ENCODE peak calls at places on chromosomes 6 and 20, in six cellular contexts. One of them, this sample, is unnamed.

GRCh38 chr20:34473262-34473883 is 42.8 kb upstream of the DYNLRB1 start:
- DNase-seq in right cardiac atrium: peak
- DNase-seq in H1: peak
- DNase-seq in T follicular helper cell: no peak
- DNase-seq in NCI-H2081: peak
- DNase-seq in T-cell: peak
- DNase-seq in this sample: peak

GRCh38 chr20:57392512-57393271 is 1.5 kb downstream of the RBM38 start:
- DNase-seq in T-cell: peak
- DNase-seq in H1: no peak
- DNase-seq in T follicular helper cell: peak
- DNase-seq in NCI-H2081: peak
- DNase-seq in right cardiac atrium: peak
- DNase-seq in this sample: no peak

GRCh38 chr6:155980680-155981079 is 525.0 kb upstream of the NOX3 start:
- DNase-seq in NCI-H2081: no peak
- DNase-seq in right cardiac atrium: no peak
- DNase-seq in H1: no peak
- DNase-seq in T follicular helper cell: no peak
- DNase-seq in T-cell: no peak
- DNase-seq in this sample: no peak

GRCh38 chr6:29502597-29502996 is 14.8 kb upstream of the MAS1L start:
- DNase-seq in H1: no peak
- DNase-seq in T follicular helper cell: no peak
- DNase-seq in NCI-H2081: no peak
- DNase-seq in T-cell: no peak
- DNase-seq in right cardiac atrium: no peak
- DNase-seq in this sample: no peak

GRCh38 chr6:135012764-135013163 is 41.9 kb downstream of the HBS1L start:
- DNase-seq in T follicular helper cell: no peak
- DNase-seq in T-cell: no peak
- DNase-seq in right cardiac atrium: no peak
- DNase-seq in NCI-H2081: no peak
- DNase-seq in H1: no peak
- DNase-seq in this sample: peak

GRCh38 chr20:38126146-38126912 is 38.7 kb downstream of the TGM2 start:
- DNase-seq in right cardiac atrium: peak
- DNase-seq in NCI-H2081: no peak
- DNase-seq in T-cell: no peak
- DNase-seq in H1: no peak
- DNase-seq in T follicular helper cell: no peak
- DNase-seq in this sample: no peak

GRCh38 chr6:129191275-129191674 is 308.3 kb downstream of the LAMA2 start:
- DNase-seq in NCI-H2081: no peak
- DNase-seq in H1: no peak
- DNase-seq in right cardiac atrium: no peak
- DNase-seq in T follicular helper cell: no peak
- DNase-seq in T-cell: no peak
- DNase-seq in this sample: no peak

GRCh38 chr20:15032352-15032622 is 694.9 kb upstream of the FLRT3 start:
- DNase-seq in H1: no peak
- DNase-seq in T-cell: no peak
- DNase-seq in NCI-H2081: no peak
- DNase-seq in T follicular helper cell: no peak
- DNase-seq in right cardiac atrium: no peak
- DNase-seq in this sample: no peak

GRCh38 chr6:18024876-18025275 is 37.4 kb upstream of the KIF13A start:
- DNase-seq in right cardiac atrium: no peak
- DNase-seq in T-cell: no peak
- DNase-seq in NCI-H2081: no peak
- DNase-seq in H1: no peak
- DNase-seq in T follicular helper cell: no peak
- DNase-seq in this sample: no peak

GRCh38 chr20:44528309-44528708 is 6.4 kb upstream of the SERINC3 start:
- DNase-seq in T follicular helper cell: no peak
- DNase-seq in T-cell: no peak
- DNase-seq in H1: no peak
- DNase-seq in right cardiac atrium: no peak
- DNase-seq in NCI-H2081: no peak
- DNase-seq in this sample: no peak

GRCh38 chr6:107656883-107657282 is 167.0 kb downstream of the SOBP start:
- DNase-seq in H1: no peak
- DNase-seq in NCI-H2081: no peak
- DNase-seq in right cardiac atrium: no peak
- DNase-seq in T-cell: no peak
- DNase-seq in T follicular helper cell: no peak
- DNase-seq in this sample: no peak

GRCh38 chr6:169982461-169983386 is 231.3 kb downstream of the ERMARD start:
- DNase-seq in T-cell: no peak
- DNase-seq in H1: no peak
- DNase-seq in NCI-H2081: no peak
- DNase-seq in right cardiac atrium: no peak
- DNase-seq in T follicular helper cell: no peak
- DNase-seq in this sample: no peak

GRCh38 chr6:132062626-132063025 is 111.5 kb upstream of the CCN2 start:
- DNase-seq in T follicular helper cell: no peak
- DNase-seq in NCI-H2081: no peak
- DNase-seq in right cardiac atrium: no peak
- DNase-seq in H1: no peak
- DNase-seq in T-cell: no peak
- DNase-seq in this sample: no peak

GRCh38 chr6:26571592-26572296 is 25.0 kb upstream of the ABT1 start:
- DNase-seq in H1: no peak
- DNase-seq in NCI-H2081: peak
- DNase-seq in T follicular helper cell: no peak
- DNase-seq in T-cell: no peak
- DNase-seq in right cardiac atrium: peak
- DNase-seq in this sample: peak

GRCh38 chr20:62060631-62061541 is 4.8 kb downstream of the TAF4 start:
- DNase-seq in NCI-H2081: no peak
- DNase-seq in H1: no peak
- DNase-seq in T-cell: no peak
- DNase-seq in T follicular helper cell: no peak
- DNase-seq in right cardiac atrium: no peak
- DNase-seq in this sample: no peak

This sample was measured in AG10803.